ENCODE peak calls at places on chromosomes 6 and 20, in eight cellular contexts. E is ovary; Z is lower lobe of right lung; M is psoas muscle; V is cardiac muscle cell; R is CD8-positive, alpha-beta memory T cell; I is right cardiac atrium; S is pancreas. G is an unnamed sample.

GRCh38 chr6:55955684-55956083 is 80.3 kb upstream of the BMP5 start:
- DNase-seq in Z (no peak), V (no peak), R (no peak), E (no peak), M (no peak), I (no peak), S (no peak), G (no peak)

GRCh38 chr6:125749864-125750691 is 646 bp downstream of the HEY2 start:
- DNase-seq in I (peak; percentile 25), S (peak; percentile 35), E (no peak), R (no peak), M (peak; percentile 24), Z (no peak), V (peak; percentile 58), G (no peak)

GRCh38 chr6:35024601-35025054 is 116.5 kb downstream of the TCP11 start:
- DNase-seq in E (no peak), R (no peak), S (peak; percentile 35), M (peak; percentile 33), I (peak; percentile 67), V (peak; percentile 81), Z (peak; percentile 81), G (peak; percentile 43)

GRCh38 chr6:147132889-147133288 is 71.3 kb upstream of the STXBP5 start:
- DNase-seq in Z (no peak), R (no peak), S (no peak), E (no peak), M (no peak), I (no peak), V (no peak), G (no peak)

GRCh38 chr6:158703840-158704822 is 54.3 kb downstream of the SYTL3 start:
- DNase-seq in E (peak; percentile 77), S (peak; percentile 86), M (peak; percentile 86), V (peak; percentile 84), Z (peak; percentile 89), R (peak; percentile 70), I (peak; percentile 88), G (peak; percentile 86)

GRCh38 chr6:4256969-4257368 is 121.6 kb upstream of the ECI2 start:
- DNase-seq in E (no peak), V (peak; percentile 23), I (no peak), S (no peak), R (no peak), Z (no peak), M (no peak), G (no peak)

GRCh38 chr6:110053395-110054240 is 75.5 kb downstream of the GPR6 start:
- DNase-seq in V (peak; percentile 62), S (no peak), M (no peak), I (no peak), R (no peak), E (peak; percentile 23), Z (no peak), G (no peak)

GRCh38 chr6:42028234-42029061 is 21.9 kb upstream of the TAF8 start:
- DNase-seq in E (no peak), Z (peak; percentile 64), R (no peak), I (peak; percentile 50), M (no peak), S (no peak), V (no peak), G (peak; percentile 39)

GRCh38 chr20:50283922-50284810 is 93.5 kb downstream of the CEBPB start:
- DNase-seq in S (no peak), Z (peak; percentile 90), V (no peak), E (no peak), M (peak; percentile 74), I (peak; percentile 49), R (no peak), G (no peak)

GRCh38 chr6:145815875-145816274 is 1.3 kb upstream of the FBXO30 start:
- DNase-seq in E (no peak), M (no peak), S (no peak), V (no peak), R (no peak), Z (no peak), I (no peak), G (no peak)

GRCh38 chr20:16761305-16761829 is 13.2 kb downstream of the OTOR start:
- DNase-seq in E (peak; percentile 22), S (no peak), M (no peak), I (no peak), V (peak; percentile 80), R (peak; percentile 20), Z (no peak), G (peak; percentile 51)

GRCh38 chr20:20780127-20780822 is 67.8 kb upstream of the RALGAPA2 start:
- DNase-seq in E (peak; percentile 62), S (peak; percentile 57), M (peak; percentile 91), I (peak; percentile 86), Z (peak; percentile 93), V (no peak), R (no peak), G (no peak)

GRCh38 chr6:2231438-2231837 is 14.0 kb downstream of the GMDS start:
- DNase-seq in M (no peak), R (no peak), E (no peak), V (no peak), S (no peak), Z (no peak), I (no peak), G (no peak)

GRCh38 chr20:47574616-47575401 is 73.1 kb downstream of the NCOA3 start:
- DNase-seq in S (no peak), E (no peak), R (no peak), M (no peak), V (peak; percentile 23), I (no peak), Z (no peak), G (peak; percentile 73)

GRCh38 chr6:30037182-30037788 is 23.8 kb upstream of the POLR1H start:
- DNase-seq in M (no peak), V (peak; percentile 23), R (no peak), S (no peak), I (no peak), E (no peak), Z (no peak), G (no peak)

GRCh38 chr6:88813045-88813444 is 150.4 kb downstream of the RNGTT start:
- DNase-seq in Z (no peak), S (no peak), M (no peak), I (no peak), V (no peak), R (no peak), E (no peak), G (no peak)

GRCh38 chr6:121008553-121008952 is 325.7 kb downstream of the TBC1D32 start:
- DNase-seq in Z (no peak), S (no peak), R (no peak), I (no peak), M (no peak), V (no peak), E (no peak), G (no peak)

GRCh38 chr6:34031567-34032383 is 114.1 kb downstream of the GRM4 start:
- DNase-seq in E (no peak), Z (no peak), I (no peak), M (no peak), S (no peak), V (no peak), R (no peak), G (no peak)

DNA sequence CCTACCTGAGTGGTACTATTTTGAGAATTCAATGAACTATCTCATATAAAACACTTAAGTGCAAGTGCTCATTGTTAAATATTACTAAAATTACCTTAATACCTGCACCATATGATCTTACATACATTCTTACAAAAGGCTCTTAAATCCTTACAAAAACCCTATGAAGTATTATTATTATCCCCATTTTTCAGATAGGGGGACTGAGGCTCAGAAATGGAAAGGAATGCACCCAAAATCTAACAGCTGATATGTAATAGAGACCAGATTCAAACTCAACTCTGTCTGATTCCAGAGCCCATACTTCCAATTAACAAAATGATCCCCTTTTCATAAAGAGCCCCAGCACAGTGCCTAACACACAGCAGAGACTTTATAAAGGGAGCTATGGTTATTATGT is 17.5 kb downstream of the BCL2L1 start:
- DNase-seq in I (no peak), M (no peak), E (no peak), S (no peak), Z (no peak), V (no peak), R (no peak), G (no peak)
- H3K4me1 ChIP-seq in I (peaks cover 23% of the 10 kb centered on the region), M (peaks cover 82% of the 10 kb centered on the region), E (no peaks in the 10 kb centered on the region), S (peaks cover 60% of the 10 kb centered on the region), Z (peaks cover 92% of the 10 kb centered on the region), V (no peaks in the 10 kb centered on the region), R (peaks cover 36% of the 10 kb centered on the region), G (no peaks in the 10 kb centered on the region)

GRCh38 chr20:62622877-62623487 is 19.3 kb upstream of the SLCO4A1 start:
- DNase-seq in I (no peak), V (no peak), R (no peak), S (peak; percentile 61), E (no peak), Z (no peak), M (no peak), G (no peak)
- H3K4me3 ChIP-seq in I (no peak overlapping the region), V (no peak overlapping the region), R (peak overlapping the region; percentile 71), S (no peak overlapping the region), E (no peak overlapping the region), Z (peak overlapping the region; percentile 16), M (peak overlapping the region; percentile 2), G (peak overlapping the region; percentile 15)

GRCh38 chr6:115842338-115842737 is 218.4 kb downstream of the FRK start:
- DNase-seq in V (no peak), S (no peak), M (no peak), R (no peak), I (no peak), Z (no peak), E (no peak), G (no peak)
- H3K4me1 ChIP-seq in V (no peaks in the 10 kb centered on the region), S (no peaks in the 10 kb centered on the region), M (no peaks in the 10 kb centered on the region), R (no peaks in the 10 kb centered on the region), I (no peaks in the 10 kb centered on the region), Z (no peaks in the 10 kb centered on the region), E (no peaks in the 10 kb centered on the region), G (no peaks in the 10 kb centered on the region)

GRCh38 chr20:33830371-33830770 is 19.2 kb downstream of the CHMP4B start:
- DNase-seq in I (no peak), E (no peak), M (no peak), R (no peak), Z (no peak), S (no peak), V (no peak), G (peak; percentile 26)

GRCh38 chr20:33829636-33830035 is 18.5 kb downstream of the CHMP4B start:
- DNase-seq in M (no peak), V (no peak), R (no peak), I (no peak), E (no peak), Z (no peak), S (no peak), G (no peak)

GRCh38 chr20:33835773-33836172 is 24.6 kb downstream of the CHMP4B start:
- DNase-seq in R (no peak), I (peak; percentile 37), E (no peak), M (peak; percentile 46), V (no peak), Z (no peak), S (no peak), G (no peak)

GRCh38 chr20:33828912-33829560 is 17.9 kb downstream of the CHMP4B start:
- DNase-seq in Z (no peak), I (no peak), E (no peak), S (no peak), M (no peak), R (no peak), V (no peak), G (no peak)

DNA sequence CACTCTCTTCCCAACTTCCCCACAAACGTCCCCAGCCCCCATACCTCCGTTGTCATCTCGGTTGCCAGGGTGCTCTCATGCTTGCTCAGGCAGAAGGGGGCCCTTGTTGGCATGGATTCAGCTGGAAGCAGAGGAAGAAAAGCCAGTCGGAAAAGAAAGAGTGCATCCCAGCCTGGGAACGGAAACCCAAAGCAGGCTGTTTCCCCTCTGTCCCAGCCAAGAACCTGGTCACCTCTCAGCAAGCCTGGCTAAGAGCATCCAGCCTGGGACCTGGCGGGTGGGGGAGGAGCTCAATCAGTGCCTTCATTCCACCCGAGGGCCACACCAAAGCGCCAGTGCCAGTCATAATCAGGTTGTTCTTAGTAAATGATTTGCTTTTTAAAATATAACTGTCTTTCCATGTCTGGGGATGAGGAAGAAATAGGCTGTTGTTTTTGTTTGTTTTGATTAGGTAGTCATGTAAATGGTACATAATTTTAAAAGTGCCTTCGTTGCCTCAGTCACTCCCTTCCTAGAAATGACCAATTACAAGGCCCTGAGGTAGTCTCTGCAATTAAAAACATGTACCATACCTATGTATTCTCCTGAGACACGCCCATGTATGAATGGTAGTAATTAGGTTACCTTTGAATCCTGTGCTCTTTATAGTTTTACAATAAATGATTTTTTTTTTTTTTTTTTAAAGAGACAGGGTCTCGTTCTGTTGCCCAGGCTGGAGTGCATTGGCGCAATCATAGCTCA is 21.1 kb downstream of the CHMP4B start:
- DNase-seq in I (peak; percentile 30), R (no peak), V (no peak), M (no peak), E (peak; percentile 21), Z (no peak), S (no peak), G (no peak)
- H3K4me3 ChIP-seq in I (no peak overlapping the region), R (no peak overlapping the region), V (no peak overlapping the region), M (no peak overlapping the region), E (no peak overlapping the region), Z (no peak overlapping the region), S (no peak overlapping the region), G (no peak overlapping the region)

G was measured in BE2C.